ENCODE peak calls at places on chromosomes 1 and 21, in four cellular contexts. N, G, P and H are unnamed samples.

GRCh38 chr1:82704966-82705365 is 904.2 kb downstream of the ADGRL2 start:
- DNase-seq in N (no peak), G (no peak), P (no peak), H (no peak)

GRCh38 chr1:184462170-184462569 is 75.3 kb downstream of the C1orf21 start:
- DNase-seq in N (no peak), G (no peak), P (no peak), H (no peak)

GRCh38 chr1:165444897-165445370 is at the start of gene RXRG:
- DNase-seq in N (peak; percentile 0), G (no peak), P (no peak), H (peak; percentile 9)

GRCh38 chr1:110648405-110648804 is 26.3 kb downstream of the KCNA3 start:
- DNase-seq in N (no peak), G (no peak), P (no peak), H (no peak)

GRCh38 chr1:16005597-16005996 is 1.6 kb downstream of the SRARP start:
- DNase-seq in N (no peak), G (no peak), P (no peak), H (no peak)

GRCh38 chr21:26966978-26967913 is at the start of gene ADAMTS5:
- DNase-seq in N (peak; percentile 69), G (no peak), P (no peak), H (peak; percentile 15)

GRCh38 chr1:37633950-37634553 is 640 bp downstream of the RSPO1 start:
- DNase-seq in N (no peak), G (no peak), P (no peak), H (no peak)

GRCh38 chr1:234386122-234386521 is 12.9 kb downstream of the COA6 start:
- DNase-seq in N (no peak), G (no peak), P (no peak), H (no peak)

GRCh38 chr1:241265428-241265827 is 91.6 kb downstream of the RGS7 start:
- DNase-seq in N (no peak), G (no peak), P (no peak), H (no peak)

GRCh38 chr1:84632142-84632541 is 57.9 kb upstream of the CTBS start:
- DNase-seq in N (no peak), G (no peak), P (no peak), H (no peak)

GRCh38 chr1:14790967-14791366 is 192.5 kb downstream of the KAZN start:
- DNase-seq in N (no peak), G (no peak), P (no peak), H (no peak)

GRCh38 chr1:223631367-223631977 is 34.0 kb downstream of the CAPN8 start:
- DNase-seq in N (peak; percentile 25), G (no peak), P (no peak), H (no peak)

GRCh38 chr1:219419860-219420259 is 193.0 kb downstream of the ZC3H11B start:
- DNase-seq in N (no peak), G (no peak), P (no peak), H (no peak)

GRCh38 chr1:161214374-161214773 is 721 bp upstream of the FCER1G start:
- DNase-seq in N (no peak), G (no peak), P (no peak), H (no peak)

GRCh38 chr1:24438423-24438901 is 22.9 kb downstream of the NIPAL3 start:
- DNase-seq in N (no peak), G (peak; percentile 41), P (no peak), H (no peak)

GRCh38 chr1:200258447-200259375 is 151.1 kb downstream of the ZNF281 start:
- DNase-seq in N (peak; percentile 21), G (peak; percentile 42), P (no peak), H (peak; percentile 36)

GRCh38 chr1:5917281-5917590 is 75.0 kb downstream of the NPHP4 start:
- DNase-seq in N (no peak), G (no peak), P (no peak), H (no peak)

GRCh38 chr1:38858833-38859560 is 575 bp downstream of the RRAGC start:
- DNase-seq in N (peak; percentile 59), G (peak; percentile 58), P (peak; percentile 36), H (peak; percentile 46)

GRCh38 chr21:38277501-38278111 is 20.8 kb downstream of the KCNJ15 start:
- DNase-seq in N (peak; percentile 100), G (no peak), P (peak; percentile 98), H (peak; percentile 62)

DNA sequence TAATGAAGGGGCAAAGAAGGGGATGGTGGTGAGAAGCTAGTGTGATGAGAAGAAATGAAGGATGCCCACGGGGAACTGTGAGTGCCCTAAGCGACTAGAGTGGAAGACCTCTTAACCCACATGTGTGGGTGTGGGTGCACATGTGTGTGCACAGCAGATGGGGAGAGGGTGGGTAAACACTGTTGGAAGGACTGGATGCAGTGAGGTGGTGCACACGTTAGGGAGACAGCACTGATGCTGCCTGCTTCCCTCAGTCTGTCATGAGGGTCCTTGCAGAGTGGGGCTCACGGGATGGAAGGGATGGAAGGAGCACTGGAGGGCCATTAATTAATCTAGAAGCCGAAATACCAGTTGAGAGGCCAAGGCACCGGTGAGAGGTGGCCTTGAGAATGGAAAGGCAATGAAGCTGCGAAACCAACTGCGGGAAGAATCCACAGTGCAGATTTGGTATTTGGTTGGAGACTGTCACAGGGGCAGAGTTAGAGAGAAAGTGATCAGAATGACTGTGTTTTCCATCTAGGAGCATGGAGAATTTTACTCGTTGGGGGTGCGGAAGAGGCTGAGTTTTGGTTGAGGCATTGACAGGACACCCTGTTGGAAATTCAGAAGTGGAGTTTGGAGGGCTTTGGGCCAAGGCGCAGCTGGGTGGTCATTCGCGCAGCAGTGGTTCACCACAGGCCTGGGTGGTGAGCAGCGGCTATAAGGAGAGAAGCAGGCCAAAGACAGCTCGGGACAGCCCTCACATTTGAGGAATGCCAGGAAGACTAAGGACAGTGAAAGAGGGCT is 15.8 kb downstream of the RCSD1 start:
- DNase-seq in N (no peak), G (no peak), P (no peak), H (no peak)
- H3K4me1 ChIP-seq in N (no peaks in the 10 kb centered on the region), G (peaks cover 39% of the 10 kb centered on the region), P (no peaks in the 10 kb centered on the region), H (no peaks in the 10 kb centered on the region)

GRCh38 chr1:246428542-246429308 is 78.4 kb downstream of the SMYD3 start:
- DNase-seq in N (peak; percentile 93), G (no peak), P (peak; percentile 95), H (no peak)
- H3K9me1 ChIP-seq in N (peaks cover 5% of the 10 kb centered on the region), G (no peaks in the 10 kb centered on the region), P (no peaks in the 10 kb centered on the region), H (no peaks in the 10 kb centered on the region)

GRCh38 chr1:26740958-26741357 is 45.1 kb downstream of the ARID1A start:
- DNase-seq in N (no peak), G (no peak), P (no peak), H (no peak)

GRCh38 chr1:26747048-26747447 is 40.7 kb upstream of the PIGV start:
- DNase-seq in N (no peak), G (no peak), P (no peak), H (no peak)

GRCh38 chr1:26744075-26744958 is 43.4 kb upstream of the PIGV start:
- DNase-seq in N (peak; percentile 94), G (peak; percentile 59), P (peak; percentile 57), H (peak; percentile 98)

GRCh38 chr1:26745191-26745590 is 42.6 kb upstream of the PIGV start:
- DNase-seq in N (peak; percentile 47), G (no peak), P (no peak), H (no peak)

GRCh38 chr1:26743426-26744059 is 44.2 kb upstream of the PIGV start:
- DNase-seq in N (no peak), G (no peak), P (no peak), H (no peak)
- H3K4me1 ChIP-seq in N (peaks cover 12% of the 10 kb centered on the region), G (peaks cover 27% of the 10 kb centered on the region), P (peaks cover 16% of the 10 kb centered on the region), H (peaks cover 27% of the 10 kb centered on the region)

DNA sequence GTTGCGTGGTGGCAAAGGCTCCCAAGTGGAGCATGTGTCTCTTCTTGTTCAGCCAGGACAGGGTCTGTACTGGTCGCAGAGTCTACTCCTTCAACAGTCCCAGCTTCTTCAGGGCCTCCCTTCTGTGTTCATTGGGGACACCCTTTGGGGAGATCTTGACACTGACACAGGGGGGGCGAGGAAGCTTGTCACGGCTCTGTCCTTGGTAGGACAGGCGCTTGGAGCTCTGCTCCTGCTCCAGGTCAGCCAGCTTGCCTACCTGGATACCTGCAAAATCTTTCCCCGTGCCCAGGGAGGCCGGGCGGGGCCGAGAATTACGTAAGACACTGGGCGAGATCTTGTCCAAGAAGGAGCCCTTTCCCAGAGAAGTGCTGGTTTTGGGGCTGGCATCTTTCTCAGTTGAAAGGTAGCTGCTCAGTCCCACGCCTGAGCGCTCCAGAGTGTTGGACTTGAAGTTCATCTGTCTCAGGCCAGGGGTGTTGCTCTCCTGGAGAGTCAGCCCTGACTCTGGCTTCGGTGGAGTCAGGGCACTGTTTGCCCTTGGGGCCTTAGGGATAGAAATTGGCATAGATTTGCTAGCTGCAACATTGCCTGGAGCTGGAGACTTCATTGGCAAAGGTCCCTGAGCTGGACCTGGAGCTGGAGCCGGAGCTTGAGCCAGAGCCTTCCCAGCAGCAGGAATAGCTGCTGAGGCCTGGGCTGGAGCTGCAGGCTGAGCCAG is 10.5 kb downstream of the C1orf116 start:
- DNase-seq in N (no peak), G (no peak), P (no peak), H (no peak)
- H3K9me1 ChIP-seq in N (peaks cover 14% of the 10 kb centered on the region), G (peaks cover 8% of the 10 kb centered on the region), P (no peaks in the 10 kb centered on the region), H (no peaks in the 10 kb centered on the region)

GRCh38 chr1:182297312-182297711 is 94.3 kb downstream of the GLUL start:
- DNase-seq in N (no peak), G (no peak), P (no peak), H (no peak)
- H3K4me1 ChIP-seq in N (no peaks in the 10 kb centered on the region), G (peaks cover 58% of the 10 kb centered on the region), P (peaks cover 2% of the 10 kb centered on the region), H (no peaks in the 10 kb centered on the region)